ENCODE peak calls at places on chromosomes 4 and X, in ten cellular contexts. X is tibial artery; H is cardiac fibroblast; S is brain microvascular endothelial cell; W is Peyer's patch; T is mammary epithelial cell; I is HFF-Myc; E is Caco-2; C is CD8-positive, alpha-beta T cell; P is adrenal gland. J is an unnamed sample.

GRCh38 chrX:65985922-65986588 is 53.8 kb downstream of the VSIG4 start:
- DNase-seq in X (no peak), H (peak; percentile 64), S (peak; percentile 31), W (no peak), T (peak; percentile 59), I (peak; percentile 10), E (peak; percentile 15), C (peak; percentile 68), P (peak; percentile 53), J (peak; percentile 13)

GRCh38 chr4:52824603-52825310 is 37.4 kb upstream of the RASL11B start:
- DNase-seq in X (no peak), H (peak; percentile 83), S (no peak), W (no peak), T (no peak), I (peak; percentile 94), E (peak; percentile 51), C (no peak), P (peak; percentile 61), J (no peak)

GRCh38 chr4:94226763-94227162 is 19.1 kb downstream of the SMARCAD1 start:
- DNase-seq in X (no peak), H (no peak), S (no peak), W (no peak), T (no peak), I (no peak), E (no peak), C (no peak), P (no peak), J (no peak)

GRCh38 chr4:99715286-99715685 is 57.7 kb upstream of the C4orf54 start:
- DNase-seq in X (no peak), H (no peak), S (no peak), W (no peak), T (peak; percentile 64), I (no peak), E (no peak), C (no peak), P (no peak), J (no peak)

GRCh38 chr4:2249526-2249991 is 7.6 kb upstream of the HAUS3 start:
- DNase-seq in X (no peak), H (no peak), S (no peak), W (no peak), T (no peak), I (no peak), E (peak; percentile 0), C (peak; percentile 21), P (no peak), J (peak; percentile 11)

GRCh38 chr4:173777421-173777820 is 247.4 kb upstream of the HAND2 start:
- DNase-seq in X (no peak), H (no peak), S (no peak), W (no peak), T (no peak), I (no peak), E (no peak), C (no peak), P (no peak), J (no peak)

GRCh38 chr4:7645956-7646355 is 211.2 kb upstream of the PSAPL1 start:
- DNase-seq in X (no peak), H (no peak), S (no peak), W (no peak), T (no peak), I (no peak), E (no peak), C (no peak), P (no peak), J (no peak)

GRCh38 chr4:78778530-78778929 is 2.4 kb downstream of the BMP2K start:
- DNase-seq in X (no peak), H (no peak), S (no peak), W (no peak), T (no peak), I (no peak), E (no peak), C (no peak), P (no peak), J (no peak)

GRCh38 chr4:173231916-173232315 is 63.3 kb downstream of the GALNT7 start:
- DNase-seq in X (no peak), H (peak; percentile 57), S (no peak), W (no peak), T (peak; percentile 32), I (no peak), E (peak; percentile 3), C (no peak), P (no peak), J (no peak)

GRCh38 chrX:12563121-12563520 is 228.1 kb upstream of the PRPS2 start:
- DNase-seq in X (no peak), H (peak; percentile 57), S (no peak), W (no peak), T (peak; percentile 70), I (no peak), E (no peak), C (no peak), P (no peak), J (no peak)

GRCh38 chr4:109206610-109207009 is 95.8 kb downstream of the COL25A1 start:
- DNase-seq in X (no peak), H (no peak), S (no peak), W (no peak), T (no peak), I (no peak), E (no peak), C (no peak), P (no peak), J (no peak)

GRCh38 chrX:17689971-17690409 is 47.3 kb upstream of the SCML1 start:
- DNase-seq in X (peak; percentile 63), H (peak; percentile 71), S (peak; percentile 72), W (no peak), T (peak; percentile 49), I (peak; percentile 46), E (peak; percentile 49), C (peak; percentile 24), P (peak; percentile 78), J (no peak)

GRCh38 chr4:34633216-34633615 is 1611.1 kb downstream of the ARAP2 start:
- DNase-seq in X (no peak), H (peak; percentile 75), S (no peak), W (no peak), T (no peak), I (no peak), E (no peak), C (no peak), P (no peak), J (no peak)
- H3K4me3 ChIP-seq in X (no peak overlapping the region), H (no peak overlapping the region), S (no peak overlapping the region), W (no peak overlapping the region), T (no peak overlapping the region), I (no peak overlapping the region), E (no peak overlapping the region), C (no peak overlapping the region), P (no peak overlapping the region), J (no peak overlapping the region)

GRCh38 chrX:68487254-68487653 is 11.6 kb upstream of the YIPF6 start:
- DNase-seq in X (no peak), H (no peak), S (no peak), W (no peak), T (no peak), I (no peak), E (no peak), C (no peak), P (no peak), J (no peak)

GRCh38 chrX:68487924-68488323 is 10.9 kb upstream of the YIPF6 start:
- DNase-seq in X (no peak), H (no peak), S (no peak), W (no peak), T (no peak), I (no peak), E (no peak), C (no peak), P (no peak), J (no peak)

GRCh38 chrX:68492583-68492982 is 6.3 kb upstream of the YIPF6 start:
- DNase-seq in X (no peak), H (no peak), S (no peak), W (no peak), T (no peak), I (no peak), E (no peak), C (no peak), P (no peak), J (no peak)

GRCh38 chrX:68488657-68489056 is 10.2 kb upstream of the YIPF6 start:
- DNase-seq in X (no peak), H (no peak), S (no peak), W (no peak), T (no peak), I (no peak), E (peak; percentile 59), C (no peak), P (no peak), J (no peak)

GRCh38 chrX:68490644-68491043 is 8.2 kb upstream of the YIPF6 start:
- DNase-seq in X (no peak), H (peak; percentile 29), S (peak; percentile 35), W (no peak), T (peak; percentile 30), I (no peak), E (peak; percentile 39), C (no peak), P (no peak), J (no peak)
- TF ChIP-seq CTCF in X (no peak), H (peak; percentile 36), S (peak; percentile 61), W (peak; percentile 27), T (peak; percentile 49), I (peak; percentile 25), E (peak; percentile 55), C (no peak), P (no peak), J (no peak)

GRCh38 chr4:77605210-77605902 is at the start of gene CXCL13:
- DNase-seq in X (no peak), H (no peak), S (no peak), W (no peak), T (no peak), I (no peak), E (no peak), C (no peak), P (no peak), J (no peak)
- H3K4me3 ChIP-seq in X (no peak within 1 kb of the TSS), H (no peak within 1 kb of the TSS), S (no peak within 1 kb of the TSS), W (no peak within 1 kb of the TSS), T (no peak within 1 kb of the TSS), I (no peak within 1 kb of the TSS), E (no peak within 1 kb of the TSS), C (no peak within 1 kb of the TSS), P (no peak within 1 kb of the TSS), J (no peak within 1 kb of the TSS)

DNA sequence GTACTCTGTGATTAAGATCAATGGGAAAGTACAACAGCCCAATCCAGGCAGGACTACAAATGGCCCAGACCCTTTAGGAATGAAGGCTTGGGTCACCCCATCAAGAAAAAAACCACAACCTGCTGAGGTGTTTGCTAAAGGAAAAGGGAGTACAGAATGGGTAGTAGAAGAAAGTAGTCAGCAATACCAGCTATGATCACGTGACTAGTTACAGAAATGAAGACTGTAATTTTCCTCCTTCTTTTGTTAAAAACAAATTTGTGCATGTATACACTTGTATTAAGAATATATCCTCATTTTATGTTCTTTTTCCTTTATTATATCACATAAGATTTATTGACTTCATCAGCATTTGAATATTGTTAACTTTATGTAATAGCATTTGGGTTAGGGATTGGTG is 160.1 kb upstream of the TBX22 start:
- DNase-seq in X (no peak), H (no peak), S (no peak), W (no peak), T (no peak), I (no peak), E (no peak), C (no peak), P (no peak), J (no peak)
- TF ChIP-seq CTCF in X (no peak), H (no peak), S (no peak), W (no peak), T (no peak), I (no peak), E (no peak), C (no peak), P (no peak), J (no peak)

J was measured in GM06990.